ENCODE peak calls at places on chromosomes 7 and 10, in four cellular contexts. O is endothelial cell of umbilical vein, J is K562, C is HepG2. I is an unnamed sample.
A peak's percentile ranks its signal among the peaks of the same experiment; 100 is the strongest.

GRCh38 chr10:70589762-70590662 is 12.5 kb downstream of the PRF1 start:
- DNase-seq in O (no peak), J (no peak), C (no peak), I (no peak)

GRCh38 chr10:128110339-128110738 is 15.9 kb downstream of the MKI67 start:
- DNase-seq in O (no peak), J (no peak), C (no peak), I (no peak)

GRCh38 chr10:77289790-77290189 is 347.8 kb downstream of the KCNMA1 start:
- DNase-seq in O (no peak), J (no peak), C (no peak), I (no peak)

GRCh38 chr10:103986360-103986759 is 19.4 kb downstream of the SLK start:
- DNase-seq in O (no peak), J (no peak), C (no peak), I (no peak)

GRCh38 chr7:71235263-71235662 is 103.3 kb downstream of the GALNT17 start:
- DNase-seq in O (no peak), J (no peak), C (no peak), I (no peak)

GRCh38 chr10:122085423-122085911 is 96.5 kb downstream of the TACC2 start:
- DNase-seq in O (no peak), J (no peak), C (no peak), I (no peak)

GRCh38 chr10:63221950-63222349 is 88.8 kb downstream of the NRBF2 start:
- DNase-seq in O (no peak), J (no peak), C (no peak), I (no peak)

GRCh38 chr10:23120001-23120934 is 24.9 kb downstream of the MSRB2 start:
- DNase-seq in O (no peak), J (no peak), C (no peak), I (no peak)

GRCh38 chr7:142828101-142828500 is 26.8 kb upstream of the EPHB6 start:
- DNase-seq in O (no peak), J (no peak), C (no peak), I (no peak)

GRCh38 chr7:119102294-119102693 is 877.8 kb downstream of the ANKRD7 start:
- DNase-seq in O (no peak), J (no peak), C (no peak), I (no peak)

GRCh38 chr10:14601872-14602725 is 172.6 kb downstream of the FAM107B start:
- DNase-seq in O (peak; percentile 76), J (peak; percentile 8), C (peak; percentile 72), I (peak; percentile 62)

GRCh38 chr10:31647861-31648260 is 280.8 kb downstream of the ARHGAP12 start:
- DNase-seq in O (no peak), J (no peak), C (no peak), I (no peak)

GRCh38 chr10:3452234-3452633 is 279.7 kb upstream of the PITRM1 start:
- DNase-seq in O (peak; percentile 85), J (no peak), C (no peak), I (no peak)

GRCh38 chr10:122459586-122460273 is 1.6 kb upstream of the HTRA1 start:
- DNase-seq in O (no peak), J (no peak), C (no peak), I (no peak)

GRCh38 chr10:97788552-97789442 is 17.0 kb upstream of the SFRP5 start:
- DNase-seq in O (no peak), J (peak; percentile 90), C (peak; percentile 43), I (no peak)

GRCh38 chr7:157318015-157318706 is 18.6 kb upstream of the DNAJB6 start:
- DNase-seq in O (no peak), J (no peak), C (no peak), I (no peak)

GRCh38 chr7:119974972-119975371 is 298.0 kb upstream of the KCND2 start:
- DNase-seq in O (no peak), J (no peak), C (no peak), I (no peak)

GRCh38 chr7:82241371-82241770 is 202.2 kb downstream of the CACNA2D1 start:
- DNase-seq in O (no peak), J (no peak), C (no peak), I (no peak)

GRCh38 chr7:92613720-92614119 is 23.5 kb upstream of the FAM133B start:
- DNase-seq in O (no peak), J (no peak), C (no peak), I (no peak)

GRCh38 chr10:129332476-129332875 is 134.6 kb upstream of the MGMT start:
- DNase-seq in O (peak; percentile 62), J (peak; percentile 51), C (no peak), I (no peak)

GRCh38 chr7:137458399-137458798 is 114.9 kb upstream of the PTN start:
- DNase-seq in O (no peak), J (no peak), C (no peak), I (no peak)

DNA sequence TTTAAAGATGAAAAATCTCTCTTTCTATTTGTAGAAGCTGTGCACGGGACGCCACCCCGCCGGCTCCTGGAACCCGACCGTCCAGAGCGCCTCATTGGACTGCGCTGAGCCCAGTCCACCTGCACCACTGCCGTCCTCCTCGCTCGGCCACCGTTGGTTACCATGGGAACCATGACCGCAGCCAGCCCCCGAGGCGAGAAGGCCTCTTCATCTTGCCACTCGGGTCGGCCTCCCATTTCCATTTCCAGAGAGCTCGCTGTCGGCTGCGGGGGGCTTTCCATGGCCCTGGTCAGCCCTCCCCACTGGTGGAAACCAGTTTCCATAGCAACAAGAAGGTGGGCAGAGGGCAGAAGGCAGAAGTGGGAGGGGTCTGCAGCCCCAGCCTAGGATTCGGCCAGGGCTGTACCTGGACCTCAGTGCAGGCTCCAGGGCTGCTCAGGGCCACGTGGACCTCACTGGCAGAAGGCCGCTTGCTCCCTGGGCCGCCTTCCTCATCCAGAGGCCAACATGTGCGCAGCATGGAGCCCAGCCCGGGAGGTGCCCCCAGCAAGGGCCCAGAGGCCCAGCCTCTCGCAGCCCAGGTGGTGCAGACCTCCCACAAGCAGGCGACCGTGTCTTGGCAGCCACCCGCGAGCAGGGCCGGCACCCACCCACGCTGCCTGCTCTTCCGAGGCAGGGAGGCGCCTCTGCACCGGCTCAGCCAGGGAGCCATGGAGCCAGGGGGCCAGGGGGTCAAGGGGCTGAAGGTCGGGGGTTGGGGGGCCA is 283.5 kb upstream of the PPP2R2D start:
- DNase-seq in O (no peak), J (no peak), C (no peak), I (no peak)
- TF ChIP-seq MYC in O (no peak), J (no peak), C (no peak), I (no peak)

DNA sequence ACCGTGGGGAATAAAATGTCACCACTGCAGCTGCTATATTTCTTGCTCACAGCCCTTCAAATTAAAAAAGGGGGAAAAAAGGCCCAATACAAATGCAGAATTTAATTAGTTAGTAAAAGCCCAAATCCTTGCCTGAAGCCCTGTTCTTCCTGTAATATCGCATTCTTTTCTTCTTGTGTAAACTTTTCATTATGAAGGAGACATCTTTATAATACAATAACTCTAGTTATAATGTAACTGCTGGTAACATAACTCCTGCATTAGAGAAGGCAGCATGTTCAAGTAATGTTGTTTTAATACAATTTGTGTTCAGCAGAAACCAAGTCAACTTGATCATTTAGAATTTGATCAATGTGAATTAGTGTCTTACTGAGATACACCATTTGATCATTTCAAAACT is 250.9 kb downstream of the CHCHD3 start:
- DNase-seq in O (no peak), J (no peak), C (no peak), I (no peak)
- H3K9me3 ChIP-seq in O (no peaks in the 10 kb centered on the region), J (no peaks in the 10 kb centered on the region), C (no peaks in the 10 kb centered on the region), I (no peaks in the 10 kb centered on the region)

GRCh38 chr7:23474829-23475578 is 4.7 kb upstream of the IGF2BP3 start:
- DNase-seq in O (peak; percentile 69), J (no peak), C (no peak), I (no peak)
- H2AFZ ChIP-seq in O (peak overlapping the region; percentile 63), J (peak overlapping the region; percentile 37), C (peak overlapping the region; percentile 44), I (peak overlapping the region; percentile 89)

GRCh38 chr10:92847185-92847864 is 995 bp upstream of the EXOC6 start:
- DNase-seq in O (no peak), J (no peak), C (peak; percentile 66), I (no peak)
- TF ChIP-seq MYC in O (no peak), J (no peak), C (no peak), I (no peak)

DNA sequence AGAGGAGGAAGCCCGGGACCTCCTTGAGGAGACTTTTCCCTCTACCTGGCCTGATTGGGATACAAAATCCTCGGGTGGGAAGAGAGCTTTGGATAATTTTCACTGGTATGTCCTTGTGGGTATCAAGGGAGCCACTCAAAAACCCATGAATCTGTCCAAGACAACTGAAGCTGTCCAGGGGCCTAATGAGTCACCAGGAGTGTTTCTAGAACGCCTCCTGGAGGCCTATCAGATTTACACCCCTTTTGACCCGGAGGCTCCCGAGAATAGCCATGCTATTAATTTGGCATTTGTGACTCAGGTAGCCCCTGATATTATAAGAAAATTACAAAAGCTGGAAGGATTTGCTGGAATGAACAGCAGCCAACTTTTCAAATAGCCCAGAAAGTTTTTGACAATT is 38.6 kb downstream of the ZNF25 start:
- DNase-seq in O (no peak), J (peak; percentile 9), C (no peak), I (no peak)
- H3K9me3 ChIP-seq in O (peaks cover 2% of the 10 kb centered on the region), J (no peaks in the 10 kb centered on the region), C (no peaks in the 10 kb centered on the region), I (no peaks in the 10 kb centered on the region)

GRCh38 chr10:100132427-100132826 is 50.8 kb upstream of the CPN1 start:
- DNase-seq in O (no peak), J (no peak), C (no peak), I (no peak)

GRCh38 chr10:100131571-100131970 is 49.9 kb upstream of the CPN1 start:
- DNase-seq in O (no peak), J (no peak), C (no peak), I (no peak)

GRCh38 chr10:100128951-100129350 is 47.3 kb upstream of the CPN1 start:
- DNase-seq in O (no peak), J (no peak), C (no peak), I (no peak)

GRCh38 chr10:100129424-100129823 is 47.8 kb upstream of the CPN1 start:
- DNase-seq in O (peak; percentile 88), J (peak; percentile 14), C (peak; percentile 13), I (no peak)

DNA sequence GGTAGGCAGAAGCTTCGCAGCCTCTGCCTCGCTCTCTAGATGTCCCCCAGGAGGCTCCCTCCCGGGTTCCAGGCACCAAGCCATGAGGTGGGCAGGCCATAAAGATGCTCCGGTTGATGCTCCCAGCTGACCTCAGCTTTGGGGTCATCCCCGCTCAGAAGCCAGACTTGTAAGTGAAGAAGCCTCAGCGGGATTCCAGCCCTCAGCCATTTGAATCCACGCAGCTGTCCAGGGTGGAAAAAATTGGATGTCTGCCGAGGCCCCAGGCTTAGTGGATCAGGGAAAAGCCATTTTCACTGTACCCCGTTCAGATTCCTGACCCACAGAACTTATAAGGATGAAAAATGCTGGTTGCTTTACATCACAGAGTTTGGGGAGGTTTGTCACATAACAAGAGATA is 49.1 kb upstream of the CPN1 start:
- DNase-seq in O (no peak), J (no peak), C (no peak), I (no peak)
- H2AFZ ChIP-seq in O (no peak overlapping the region), J (no peak overlapping the region), C (no peak overlapping the region), I (no peak overlapping the region)

I was measured in GM12878.